ENCODE peak calls at places on chromosome 7, in nine cellular contexts. Y is fibroblast of lung, Z is GM23338, R is hepatocyte, A is trophoblast cell, J is OCI-LY7, B is mammary epithelial cell, Q is HCT116, T is astrocyte. P is an unnamed sample.

GRCh38 chr7:139648941-139649425 is 125.5 kb downstream of the CLEC2L start:
- DNase-seq in Y (no peak), Z (no peak), R (no peak), A (no peak), J (peak; percentile 34), B (no peak), Q (no peak), T (no peak), P (no peak)

GRCh38 chr7:47572101-47572460 is 9.8 kb downstream of the TNS3 start:
- DNase-seq in Y (no peak), Z (no peak), R (no peak), A (peak; percentile 42), J (no peak), B (no peak), Q (no peak), T (peak; percentile 67), P (no peak)

GRCh38 chr7:12692479-12693259 is 5.2 kb downstream of the ARL4A start:
- DNase-seq in Y (no peak), Z (no peak), R (no peak), A (no peak), J (no peak), B (no peak), Q (no peak), T (no peak), P (no peak)

GRCh38 chr7:42015413-42015698 is 221.7 kb downstream of the GLI3 start:
- DNase-seq in Y (no peak), Z (no peak), R (peak; percentile 37), A (no peak), J (no peak), B (no peak), Q (no peak), T (no peak), P (no peak)

GRCh38 chr7:94874036-94874745 is 33.2 kb upstream of the PPP1R9A start:
- DNase-seq in Y (no peak), Z (no peak), R (no peak), A (peak; percentile 85), J (no peak), B (no peak), Q (no peak), T (no peak), P (no peak)

GRCh38 chr7:146892151-146892550 is 775.5 kb downstream of the CNTNAP2 start:
- DNase-seq in Y (no peak), Z (peak; percentile 11), R (no peak), A (no peak), J (no peak), B (no peak), Q (no peak), T (no peak), P (no peak)

GRCh38 chr7:14740606-14741005 is 161.9 kb downstream of the DGKB start:
- DNase-seq in Y (no peak), Z (no peak), R (no peak), A (no peak), J (no peak), B (no peak), Q (no peak), T (no peak), P (no peak)

GRCh38 chr7:85469446-85469970 is 282.7 kb upstream of the SEMA3D start:
- DNase-seq in Y (peak; percentile 26), Z (no peak), R (peak; percentile 44), A (no peak), J (no peak), B (no peak), Q (no peak), T (peak; percentile 19), P (no peak)

GRCh38 chr7:81937091-81937490 is 167.2 kb upstream of the HGF start:
- DNase-seq in Y (no peak), Z (no peak), R (no peak), A (no peak), J (no peak), B (peak; percentile 21), Q (no peak), T (no peak), P (no peak)

GRCh38 chr7:93578762-93579161 is 4.2 kb upstream of the CALCR start:
- DNase-seq in Y (no peak), Z (no peak), R (peak; percentile 6), A (no peak), J (no peak), B (no peak), Q (no peak), T (no peak), P (no peak)

GRCh38 chr7:152313879-152314604 is 121.8 kb downstream of the KMT2C start:
- DNase-seq in Y (peak; percentile 94), Z (no peak), R (peak; percentile 42), A (peak; percentile 22), J (no peak), B (peak; percentile 81), Q (peak; percentile 79), T (peak; percentile 92), P (peak; percentile 88)

GRCh38 chr7:74032624-74033371 is 4.8 kb downstream of the ELN start:
- DNase-seq in Y (no peak), Z (no peak), R (no peak), A (no peak), J (no peak), B (no peak), Q (no peak), T (no peak), P (no peak)

GRCh38 chr7:74032191-74032490 is 4.2 kb downstream of the ELN start:
- DNase-seq in Y (peak; percentile 90), Z (no peak), R (no peak), A (no peak), J (no peak), B (peak; percentile 47), Q (no peak), T (peak; percentile 87), P (no peak)

GRCh38 chr7:74029991-74030415 is 2.0 kb downstream of the ELN start:
- DNase-seq in Y (no peak), Z (peak; percentile 27), R (no peak), A (no peak), J (no peak), B (no peak), Q (no peak), T (no peak), P (no peak)

GRCh38 chr7:74030861-74031260 is 2.9 kb downstream of the ELN start:
- DNase-seq in Y (no peak), Z (no peak), R (no peak), A (no peak), J (no peak), B (no peak), Q (no peak), T (no peak), P (no peak)

DNA sequence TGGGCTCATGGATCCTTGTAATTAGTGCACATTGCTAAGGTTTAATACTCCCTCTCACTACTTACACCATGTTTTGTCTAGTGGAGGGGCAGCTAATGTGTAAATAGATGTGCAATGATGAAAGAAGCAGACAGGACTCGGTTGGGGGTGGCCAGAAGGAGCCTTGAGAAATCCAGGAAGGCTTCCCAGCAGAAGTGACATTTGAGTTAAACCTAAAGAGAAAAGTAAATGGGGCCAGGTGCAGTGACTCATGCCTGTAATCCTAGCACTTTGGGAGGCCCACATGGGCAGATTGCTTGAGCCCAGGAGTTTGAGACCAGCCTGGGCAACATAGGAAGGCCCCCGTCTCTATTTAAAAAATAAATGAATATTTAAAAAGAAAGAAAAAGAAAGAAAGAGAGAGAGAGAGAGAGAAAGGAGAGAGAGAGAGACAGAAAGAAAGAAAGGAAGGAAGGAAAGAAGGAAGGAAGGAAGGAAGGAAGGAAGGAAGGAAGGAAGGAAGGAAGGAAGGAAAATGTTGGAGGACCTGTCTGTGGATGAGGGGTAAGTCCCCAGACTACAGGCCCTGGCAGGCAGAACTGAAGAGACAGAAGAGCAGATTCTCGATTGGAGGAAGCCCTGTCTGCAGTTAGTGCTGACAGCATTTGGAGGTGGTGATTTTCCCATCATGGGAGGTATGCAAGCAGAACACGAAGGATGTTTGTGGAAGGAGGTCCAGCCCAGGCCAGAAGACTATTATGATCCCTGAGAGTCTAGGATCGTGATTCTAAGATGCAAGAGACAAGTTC is 3.6 kb downstream of the ELN start:
- DNase-seq in Y (no peak), Z (no peak), R (no peak), A (peak; percentile 22), J (no peak), B (no peak), Q (no peak), T (no peak), P (no peak)
- H3K4me2 ChIP-seq in Y (no peak overlapping the region), Z (no peak overlapping the region), R (no peak overlapping the region), A (no peak overlapping the region), J (no peak overlapping the region), B (no peak overlapping the region), Q (no peak overlapping the region), T (peak overlapping the region; percentile 14), P (no peak overlapping the region)

GRCh38 chr7:130356121-130356759 is 11.6 kb downstream of the CPA5 start:
- DNase-seq in Y (peak; percentile 100), Z (peak; percentile 88), R (peak; percentile 84), A (peak; percentile 98), J (no peak), B (peak; percentile 95), Q (peak; percentile 68), T (peak; percentile 99), P (peak; percentile 24)
- H3K27ac ChIP-seq in Y (peak overlapping the region; percentile 95), Z (peak overlapping the region; percentile 60), R (peak overlapping the region; percentile 97), A (peak overlapping the region; percentile 99), J (no peak overlapping the region), B (peak overlapping the region; percentile 86), Q (peak overlapping the region; percentile 80), T (peak overlapping the region; percentile 98), P (peak overlapping the region; percentile 68)

DNA sequence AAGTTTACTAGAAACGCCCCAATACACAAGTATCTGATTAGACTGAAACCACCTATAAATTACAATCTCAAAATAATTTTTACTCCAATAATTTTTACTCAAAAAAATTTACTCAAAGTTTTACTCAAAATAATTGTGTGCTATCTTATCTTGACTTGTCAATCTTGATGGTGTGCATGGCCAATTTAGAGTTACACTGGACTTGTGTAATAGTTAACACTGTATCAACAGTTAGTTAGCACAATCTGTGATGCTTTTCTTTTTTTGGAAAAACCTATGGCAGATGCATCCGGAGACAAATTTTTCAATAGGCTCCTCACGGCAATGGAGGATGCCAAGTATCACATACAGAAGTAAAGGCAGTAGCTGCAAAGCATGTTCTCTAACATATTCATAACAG is 24.9 kb downstream of the LMOD2 start:
- DNase-seq in Y (no peak), Z (no peak), R (no peak), A (no peak), J (no peak), B (no peak), Q (no peak), T (no peak), P (no peak)
- H3K4me2 ChIP-seq in Y (no peak overlapping the region), Z (no peak overlapping the region), R (no peak overlapping the region), A (no peak overlapping the region), J (no peak overlapping the region), B (no peak overlapping the region), Q (no peak overlapping the region), T (no peak overlapping the region), P (no peak overlapping the region)

GRCh38 chr7:137989127-137989526 is 12.8 kb downstream of the CREB3L2 start:
- DNase-seq in Y (no peak), Z (no peak), R (no peak), A (no peak), J (no peak), B (no peak), Q (no peak), T (no peak), P (no peak)

GRCh38 chr7:137987563-137987962 is 14.3 kb downstream of the CREB3L2 start:
- DNase-seq in Y (no peak), Z (no peak), R (no peak), A (no peak), J (no peak), B (no peak), Q (no peak), T (no peak), P (no peak)

GRCh38 chr7:137986252-137987010 is 15.5 kb downstream of the CREB3L2 start:
- DNase-seq in Y (peak; percentile 89), Z (no peak), R (peak; percentile 64), A (peak; percentile 68), J (peak; percentile 87), B (peak; percentile 68), Q (no peak), T (peak; percentile 90), P (no peak)

GRCh38 chr7:137987011-137987334 is 14.9 kb downstream of the CREB3L2 start:
- DNase-seq in Y (no peak), Z (no peak), R (no peak), A (no peak), J (no peak), B (no peak), Q (no peak), T (no peak), P (no peak)

GRCh38 chr7:137987968-137988367 is 13.9 kb downstream of the CREB3L2 start:
- DNase-seq in Y (no peak), Z (no peak), R (no peak), A (no peak), J (peak; percentile 78), B (no peak), Q (no peak), T (no peak), P (no peak)
- H3K27ac ChIP-seq in Y (peak overlapping the region; percentile 93), Z (no peak overlapping the region), R (peak overlapping the region; percentile 86), A (peak overlapping the region; percentile 0), J (peak overlapping the region; percentile 100), B (no peak overlapping the region), Q (no peak overlapping the region), T (peak overlapping the region; percentile 6), P (no peak overlapping the region)

P was measured in A549.